ENCODE peak calls at places on chromosome 20, in eight cellular contexts. H is breast epithelium, J is endothelial cell of umbilical vein, R is heart left ventricle, T is upper lobe of left lung, Y is ovary, D is uterus, Q is A549. F is an unnamed sample.

GRCh38 chr20:64160536-64161495 is 3.4 kb upstream of the MYT1 start:
- DNase-seq in H (no peak), J (no peak), R (no peak), T (no peak), Y (no peak), D (no peak), Q (no peak), F (no peak)

GRCh38 chr20:32457476-32457986 is 99.4 kb downstream of the ASXL1 start:
- DNase-seq in H (no peak), J (peak), R (peak), T (no peak), Y (peak), D (peak), Q (peak), F (no peak)

GRCh38 chr20:62704341-62704948 is 4.2 kb upstream of the NTSR1 start:
- DNase-seq in H (peak), J (peak), R (peak), T (peak), Y (peak), D (peak), Q (peak), F (peak)

GRCh38 chr20:53579581-53580375 is 13.9 kb downstream of the ZNF217 start:
- DNase-seq in H (no peak), J (peak), R (no peak), T (peak), Y (no peak), D (peak), Q (peak), F (peak)

GRCh38 chr20:41408131-41408789 is 41.6 kb upstream of the EMILIN3 start:
- DNase-seq in H (no peak), J (no peak), R (no peak), T (no peak), Y (no peak), D (no peak), Q (no peak), F (no peak)

GRCh38 chr20:18504479-18505060 is 3.2 kb upstream of the SEC23B start:
- DNase-seq in H (peak), J (peak), R (peak), T (no peak), Y (peak), D (peak), Q (no peak), F (peak)

GRCh38 chr20:9483131-9483530 is 31.3 kb upstream of the LAMP5 start:
- DNase-seq in H (no peak), J (no peak), R (no peak), T (no peak), Y (no peak), D (no peak), Q (no peak), F (no peak)

GRCh38 chr20:23200413-23200812 is 114.3 kb upstream of the CD93 start:
- DNase-seq in H (no peak), J (no peak), R (no peak), T (no peak), Y (no peak), D (no peak), Q (no peak), F (no peak)

GRCh38 chr20:38825901-38826625 is 20.6 kb downstream of the PPP1R16B start:
- DNase-seq in H (no peak), J (peak), R (no peak), T (no peak), Y (no peak), D (no peak), Q (peak), F (no peak)

GRCh38 chr20:20887593-20888272 is 175.3 kb upstream of the RALGAPA2 start:
- DNase-seq in H (no peak), J (no peak), R (no peak), T (no peak), Y (no peak), D (no peak), Q (no peak), F (peak)

GRCh38 chr20:37630161-37630560 is 63.7 kb upstream of the CTNNBL1 start:
- DNase-seq in H (no peak), J (no peak), R (no peak), T (no peak), Y (peak), D (no peak), Q (no peak), F (no peak)

GRCh38 chr20:32455171-32455900 is 97.2 kb downstream of the ASXL1 start:
- DNase-seq in H (no peak), J (no peak), R (no peak), T (no peak), Y (peak), D (no peak), Q (no peak), F (no peak)

GRCh38 chr20:62839816-62840215 is 21.8 kb downstream of the TCFL5 start:
- DNase-seq in H (no peak), J (no peak), R (no peak), T (no peak), Y (no peak), D (no peak), Q (no peak), F (no peak)

GRCh38 chr20:40646321-40647212 is 42.5 kb downstream of the MAFB start:
- DNase-seq in H (no peak), J (peak), R (no peak), T (no peak), Y (no peak), D (no peak), Q (no peak), F (no peak)

DNA sequence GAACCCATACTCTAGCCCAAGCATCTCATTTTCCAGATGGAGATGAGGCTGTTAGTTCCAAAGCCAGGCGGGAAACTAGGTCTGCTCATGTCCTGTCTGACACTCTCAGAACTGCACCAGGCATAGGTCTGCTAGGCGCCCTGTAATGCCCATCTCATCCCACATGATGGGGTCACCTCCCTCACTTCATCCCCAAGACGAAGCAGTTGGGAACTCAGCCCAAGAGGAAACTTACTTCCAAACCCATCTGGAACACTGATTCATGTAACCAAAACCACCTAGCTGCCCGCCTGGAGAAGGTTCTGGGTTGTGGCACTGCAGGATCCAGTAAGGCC is 119.4 kb upstream of the PRND start:
- DNase-seq in H (no peak), J (no peak), R (no peak), T (no peak), Y (no peak), D (no peak), Q (no peak), F (no peak)
- TF ChIP-seq POLR2A in H (no peak), J (no peak), R (no peak), T (no peak), Y (no peak), D (no peak), Q (no peak), F (no peak)

GRCh38 chr20:50381771-50382593 is 128.2 kb upstream of the PTPN1 start:
- DNase-seq in H (no peak), J (peak), R (no peak), T (peak), Y (no peak), D (no peak), Q (no peak), F (no peak)
- H3K4me3 ChIP-seq in H (no peak), J (no peak), R (peak), T (no peak), Y (no peak), D (no peak), Q (no peak), F (no peak)

GRCh38 chr20:49711331-49711987 is 2.2 kb downstream of the B4GALT5 start:
- DNase-seq in H (no peak), J (no peak), R (no peak), T (no peak), Y (no peak), D (no peak), Q (no peak), F (no peak)

GRCh38 chr20:49715466-49715865 is 1.8 kb upstream of the B4GALT5 start:
- DNase-seq in H (no peak), J (no peak), R (no peak), T (no peak), Y (no peak), D (no peak), Q (no peak), F (peak)

GRCh38 chr20:49712118-49712517 is 1.6 kb downstream of the B4GALT5 start:
- DNase-seq in H (no peak), J (no peak), R (no peak), T (no peak), Y (no peak), D (no peak), Q (no peak), F (no peak)

GRCh38 chr20:49712918-49713778 is 530 bp downstream of the B4GALT5 start:
- DNase-seq in H (peak), J (peak), R (peak), T (peak), Y (peak), D (peak), Q (no peak), F (no peak)

DNA sequence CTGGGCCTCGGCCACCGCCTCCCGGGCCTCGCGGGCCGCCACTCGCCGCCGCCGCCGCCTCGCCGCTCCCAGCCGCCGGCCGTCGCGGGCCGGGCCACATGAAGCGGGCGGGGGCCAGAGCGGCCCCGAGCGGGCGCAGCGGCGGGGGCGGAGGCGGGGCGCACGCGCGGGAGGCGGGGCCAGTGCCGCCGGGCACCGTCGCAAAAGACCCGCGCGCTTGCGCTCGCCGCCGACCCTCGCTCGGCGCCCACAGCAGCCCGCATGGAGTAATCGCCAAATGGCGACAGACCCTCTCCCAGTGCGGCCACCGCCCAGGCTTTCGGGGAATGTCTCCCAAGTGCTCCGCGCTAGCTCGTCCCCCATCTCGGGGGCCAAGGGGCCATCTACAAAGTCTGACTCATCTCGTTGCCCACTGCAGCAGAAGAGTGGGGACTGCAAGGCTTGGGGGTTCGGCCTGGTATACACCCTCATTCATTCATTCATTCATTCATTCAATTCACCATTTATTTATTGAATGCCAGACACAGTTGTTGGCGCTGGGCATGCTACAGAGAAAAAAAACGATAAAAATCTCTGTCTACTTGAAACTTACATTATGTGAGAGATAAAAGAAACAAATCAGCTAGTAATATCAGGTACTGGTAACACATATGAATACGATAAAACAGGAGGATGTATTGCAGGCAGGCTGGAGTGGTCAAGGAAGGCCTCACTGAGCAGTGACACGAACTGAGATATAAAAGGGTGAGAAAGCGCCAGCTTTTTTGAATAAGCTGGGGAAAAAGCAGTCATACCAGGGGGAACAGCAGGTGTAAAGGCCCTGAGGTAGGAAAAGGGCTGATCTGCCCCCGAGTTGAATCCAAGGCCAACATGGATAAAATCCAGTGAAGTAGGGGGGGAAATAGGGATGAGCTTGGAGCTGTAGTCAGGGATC is at the start of gene B4GALT5:
- DNase-seq in H (peak), J (peak), R (peak), T (peak), Y (peak), D (peak), Q (peak), F (peak)
- TF ChIP-seq POLR2A in H (no peak), J (peak), R (no peak), T (no peak), Y (no peak), D (peak), Q (peak), F (no peak)

GRCh38 chr20:59182401-59183044 is 18.9 kb downstream of the ZNF831 start:
- DNase-seq in H (no peak), J (no peak), R (no peak), T (no peak), Y (no peak), D (no peak), Q (no peak), F (no peak)

GRCh38 chr20:59177266-59178250 is 13.9 kb downstream of the ZNF831 start:
- DNase-seq in H (no peak), J (no peak), R (no peak), T (no peak), Y (no peak), D (no peak), Q (no peak), F (no peak)

GRCh38 chr20:59181936-59182335 is 18.3 kb downstream of the ZNF831 start:
- DNase-seq in H (no peak), J (no peak), R (no peak), T (no peak), Y (no peak), D (no peak), Q (no peak), F (no peak)

GRCh38 chr20:59178983-59179595 is 15.5 kb downstream of the ZNF831 start:
- DNase-seq in H (no peak), J (no peak), R (no peak), T (no peak), Y (no peak), D (no peak), Q (no peak), F (no peak)

DNA sequence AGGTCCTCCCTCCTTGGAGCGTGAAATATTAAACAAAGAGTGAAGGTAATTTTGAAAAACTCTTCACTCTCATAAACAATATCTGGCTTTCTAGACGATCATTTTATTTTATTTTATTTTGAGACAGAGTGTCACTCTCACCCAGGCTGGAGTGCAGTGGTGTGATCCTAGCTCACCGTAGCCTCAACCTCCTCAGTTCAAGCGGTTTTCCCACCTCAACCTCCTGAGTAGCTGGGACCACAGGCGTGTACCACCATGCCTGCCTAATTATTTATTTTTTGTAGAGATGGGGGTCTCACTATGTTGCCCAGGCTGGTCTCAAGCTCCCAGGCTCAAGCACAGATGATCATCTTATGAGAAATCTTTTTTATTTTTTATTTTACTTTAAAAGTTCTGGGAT is 16.4 kb downstream of the ZNF831 start:
- DNase-seq in H (no peak), J (no peak), R (no peak), T (no peak), Y (no peak), D (no peak), Q (no peak), F (no peak)
- H3K4me3 ChIP-seq in H (no peak), J (no peak), R (no peak), T (no peak), Y (no peak), D (no peak), Q (no peak), F (no peak)

GRCh38 chr20:57416296-57417022 is 25.3 kb downstream of the RBM38 start:
- DNase-seq in H (no peak), J (no peak), R (no peak), T (no peak), Y (no peak), D (no peak), Q (no peak), F (no peak)

GRCh38 chr20:57413990-57414389 is 22.8 kb downstream of the RBM38 start:
- DNase-seq in H (no peak), J (no peak), R (no peak), T (no peak), Y (no peak), D (no peak), Q (no peak), F (no peak)

GRCh38 chr20:57415791-57416190 is 24.6 kb downstream of the RBM38 start:
- DNase-seq in H (no peak), J (no peak), R (no peak), T (no peak), Y (no peak), D (no peak), Q (no peak), F (no peak)

GRCh38 chr20:57417051-57417689 is 26.0 kb downstream of the RBM38 start:
- DNase-seq in H (no peak), J (no peak), R (no peak), T (no peak), Y (no peak), D (no peak), Q (no peak), F (no peak)

GRCh38 chr20:57414867-57415592 is 23.8 kb downstream of the RBM38 start:
- DNase-seq in H (no peak), J (no peak), R (no peak), T (no peak), Y (no peak), D (peak), Q (no peak), F (no peak)
- TF ChIP-seq POLR2A in H (no peak), J (no peak), R (no peak), T (no peak), Y (no peak), D (no peak), Q (no peak), F (no peak)

GRCh38 chr20:25197173-25197869 is 1.8 kb downstream of the ENTPD6 start:
- DNase-seq in H (no peak), J (no peak), R (no peak), T (no peak), Y (no peak), D (no peak), Q (no peak), F (no peak)
- H3K4me3 ChIP-seq in H (no peak), J (no peak), R (no peak), T (no peak), Y (no peak), D (no peak), Q (peak), F (no peak)

DNA sequence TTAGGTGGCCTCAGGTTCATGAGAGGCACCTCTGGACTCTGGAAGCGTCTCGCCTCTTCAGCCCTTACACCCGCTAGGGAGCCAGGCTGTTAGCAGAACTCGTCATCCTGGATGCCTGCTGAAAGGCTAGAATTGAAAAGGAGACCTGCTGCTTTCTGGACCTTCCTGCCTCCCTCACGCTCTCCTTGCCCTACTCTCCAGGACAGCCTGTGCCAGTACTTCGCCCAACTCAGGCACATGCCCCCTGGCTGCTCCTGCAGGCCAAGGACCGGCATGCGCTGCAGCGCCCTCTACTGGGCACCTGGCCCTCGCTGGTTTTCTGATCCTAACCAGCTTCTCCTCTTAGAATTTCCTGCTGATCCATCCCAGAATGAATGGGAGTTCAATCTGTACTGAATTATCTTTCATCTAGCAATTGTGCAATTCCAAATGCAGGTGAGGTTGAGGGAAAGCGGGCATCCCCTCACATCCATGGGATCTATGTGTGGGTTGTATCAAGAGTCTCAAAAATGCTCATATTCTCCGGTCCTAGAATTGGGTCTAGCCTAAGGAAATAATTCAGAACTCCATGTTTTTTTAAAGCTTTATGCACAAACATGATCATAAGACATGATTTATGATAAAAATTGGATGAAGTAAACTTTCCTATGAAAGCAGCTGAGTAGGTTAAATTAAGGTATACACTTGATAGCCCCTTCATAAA is 78.0 kb downstream of the PTPN1 start:
- DNase-seq in H (peak), J (peak), R (peak), T (peak), Y (peak), D (peak), Q (peak), F (no peak)
- TF ChIP-seq POLR2A in H (no peak), J (no peak), R (no peak), T (no peak), Y (no peak), D (no peak), Q (no peak), F (no peak)

GRCh38 chr20:45294659-45295058 is 12.0 kb upstream of the RBPJL start:
- DNase-seq in H (no peak), J (no peak), R (no peak), T (no peak), Y (no peak), D (no peak), Q (no peak), F (no peak)

GRCh38 chr20:45291526-45291925 is 15.1 kb upstream of the RBPJL start:
- DNase-seq in H (no peak), J (no peak), R (no peak), T (no peak), Y (no peak), D (no peak), Q (no peak), F (peak)

GRCh38 chr20:45293041-45294002 is 13.3 kb upstream of the RBPJL start:
- DNase-seq in H (peak), J (peak), R (peak), T (peak), Y (peak), D (peak), Q (peak), F (peak)

GRCh38 chr20:45292343-45292742 is 14.3 kb upstream of the RBPJL start:
- DNase-seq in H (no peak), J (no peak), R (no peak), T (no peak), Y (no peak), D (no peak), Q (no peak), F (no peak)

GRCh38 chr20:45294003-45294368 is 12.7 kb upstream of the RBPJL start:
- DNase-seq in H (no peak), J (no peak), R (no peak), T (no peak), Y (no peak), D (no peak), Q (no peak), F (no peak)
- H3K4me3 ChIP-seq in H (peak), J (no peak), R (peak), T (peak), Y (peak), D (no peak), Q (no peak), F (no peak)

DNA sequence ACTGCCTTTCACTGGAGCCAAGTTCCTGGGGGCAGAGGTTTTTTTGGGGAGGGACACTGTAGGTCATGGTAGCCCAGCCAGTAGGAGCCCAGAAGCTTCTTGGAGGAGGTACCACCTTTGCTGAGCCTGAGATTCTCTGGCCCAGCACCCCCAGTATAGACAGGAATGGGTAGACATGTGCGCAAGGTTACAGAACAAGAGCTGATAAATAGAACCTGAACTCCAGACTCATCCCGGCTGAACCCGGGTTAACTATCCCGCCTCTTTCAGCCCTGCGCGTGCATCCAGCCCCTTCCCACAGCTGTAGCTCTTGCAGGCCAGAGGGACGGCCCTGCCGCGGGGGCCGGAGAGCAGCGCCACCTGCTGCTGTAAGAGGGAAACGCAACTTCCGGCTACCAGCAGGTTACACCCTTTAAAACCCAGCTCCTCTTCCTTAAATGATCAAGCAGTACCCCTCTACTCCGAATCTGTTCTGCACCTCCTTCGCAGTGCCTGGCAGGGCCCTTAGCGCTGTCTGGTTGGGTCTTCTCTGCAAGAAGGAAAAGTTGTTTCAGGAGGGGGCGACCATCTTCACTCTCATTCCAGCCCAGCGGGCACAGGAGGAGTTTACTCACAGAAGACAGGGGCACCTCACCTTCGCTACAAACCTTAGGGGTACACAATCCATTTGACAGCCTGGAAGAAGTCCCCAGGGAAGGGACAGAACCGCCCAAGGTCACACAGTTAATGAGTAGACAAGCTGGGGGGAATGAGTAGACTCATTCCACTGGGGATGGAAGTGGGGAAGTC is 7.5 kb downstream of the SRXN1 start:
- DNase-seq in H (peak), J (peak), R (peak), T (peak), Y (peak), D (peak), Q (peak), F (no peak)
- TF ChIP-seq POLR2A in H (no peak), J (peak), R (no peak), T (no peak), Y (no peak), D (no peak), Q (no peak), F (no peak)

GRCh38 chr20:56343861-56344381 is 14.9 kb upstream of the FAM210B start:
- DNase-seq in H (no peak), J (peak), R (peak), T (peak), Y (peak), D (no peak), Q (peak), F (no peak)
- H3K4me3 ChIP-seq in H (no peak), J (no peak), R (no peak), T (no peak), Y (no peak), D (no peak), Q (peak), F (no peak)

F was measured in lower leg skin.